ENCODE peak calls at places on chromosomes 11 and 22, in four cellular contexts. P, G, X and W are unnamed samples.

GRCh38 chr11:1762537-1763302 is 1.0 kb downstream of the CTSD start:
- DNase-seq in P (no peak), G (peak), X (no peak), W (no peak)

GRCh38 chr11:73999581-74000306 is 9.1 kb downstream of the UCP3 start:
- DNase-seq in P (no peak), G (no peak), X (no peak), W (no peak)

GRCh38 chr11:106086850-106087249 is 9.4 kb downstream of the AASDHPPT start:
- DNase-seq in P (no peak), G (no peak), X (no peak), W (no peak)

GRCh38 chr11:94175545-94175944 is 46.9 kb downstream of the PANX1 start:
- DNase-seq in P (no peak), G (peak), X (no peak), W (peak)

GRCh38 chr11:16346975-16347374 is 9.4 kb downstream of the SOX6 start:
- DNase-seq in P (no peak), G (peak), X (no peak), W (no peak)

GRCh38 chr11:2212411-2213251 is 41.0 kb upstream of the TH start:
- DNase-seq in P (no peak), G (no peak), X (peak), W (no peak)

GRCh38 chr22:38232196-38232595 is 30.4 kb downstream of the MAFF start:
- DNase-seq in P (no peak), G (no peak), X (no peak), W (no peak)

GRCh38 chr11:128172046-128172878 is 415.1 kb downstream of the ETS1 start:
- DNase-seq in P (peak), G (peak), X (peak), W (peak)

GRCh38 chr11:69249641-69250502 is 44.1 kb upstream of the MYEOV start:
- DNase-seq in P (no peak), G (peak), X (no peak), W (peak)

GRCh38 chr11:71202966-71203365 is 49.4 kb downstream of the SHANK2 start:
- DNase-seq in P (no peak), G (no peak), X (no peak), W (no peak)

GRCh38 chr11:96755752-96756151 is 365.9 kb downstream of the JRKL start:
- DNase-seq in P (no peak), G (no peak), X (no peak), W (no peak)

GRCh38 chr22:40121463-40121862 is 56.3 kb upstream of the TNRC6B start:
- DNase-seq in P (no peak), G (no peak), X (no peak), W (no peak)

GRCh38 chr11:58286249-58286648 is 18.2 kb upstream of the OR10W1 start:
- DNase-seq in P (peak), G (peak), X (no peak), W (no peak)

DNA sequence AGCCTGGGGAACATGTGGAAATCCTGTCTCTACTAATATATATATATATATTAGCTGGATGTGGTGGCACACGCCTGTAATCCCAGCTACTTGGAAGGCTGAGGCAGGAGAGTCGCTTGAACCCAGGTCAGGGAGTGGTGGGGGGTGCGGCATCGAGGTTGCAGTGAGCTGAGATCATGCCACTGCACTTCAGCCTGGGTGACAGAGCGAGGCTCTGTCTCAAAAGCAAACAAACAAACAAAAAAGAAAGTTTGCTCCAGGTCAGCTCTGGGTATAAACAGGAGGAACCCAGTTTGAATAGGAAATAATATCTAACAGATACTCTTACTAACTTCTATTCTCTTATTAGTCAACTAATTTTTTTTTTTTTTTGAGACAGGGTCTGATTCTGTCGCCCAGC is 34.3 kb upstream of the CECR2 start:
- DNase-seq in P (no peak), G (no peak), X (no peak), W (no peak)
- H3K4me3 ChIP-seq in P (no peak), G (no peak), X (no peak), W (no peak)

GRCh38 chr11:116615211-116615865 is 157.4 kb downstream of the BUD13 start:
- DNase-seq in P (no peak), G (no peak), X (no peak), W (no peak)
- TF ChIP-seq CTCF in P (no peak), G (no peak), X (no peak), W (no peak)

GRCh38 chr22:49880281-49880680 is 26.6 kb downstream of the ZBED4 start:
- DNase-seq in P (no peak), G (no peak), X (no peak), W (no peak)

GRCh38 chr22:49879871-49880270 is 26.2 kb downstream of the ZBED4 start:
- DNase-seq in P (no peak), G (no peak), X (no peak), W (no peak)

GRCh38 chr22:49878206-49878605 is 24.6 kb downstream of the ZBED4 start:
- DNase-seq in P (no peak), G (no peak), X (no peak), W (no peak)

GRCh38 chr22:49881856-49882255 is 28.2 kb downstream of the ZBED4 start:
- DNase-seq in P (no peak), G (no peak), X (no peak), W (no peak)

GRCh38 chr22:49877642-49878041 is 24.0 kb downstream of the ZBED4 start:
- DNase-seq in P (no peak), G (no peak), X (no peak), W (no peak)
- H3K4me3 ChIP-seq in P (no peak), G (no peak), X (no peak), W (no peak)

GRCh38 chr11:47667555-47667954 is 25.2 kb upstream of the MTCH2 start:
- DNase-seq in P (no peak), G (peak), X (no peak), W (no peak)
- TF ChIP-seq CTCF in P (no peak), G (no peak), X (no peak), W (no peak)

GRCh38 chr11:67441082-67441683 is 2.1 kb downstream of the CORO1B start:
- DNase-seq in P (no peak), G (no peak), X (no peak), W (no peak)

GRCh38 chr11:67441731-67442401 is 1.4 kb downstream of the CORO1B start:
- DNase-seq in P (no peak), G (no peak), X (no peak), W (no peak)

GRCh38 chr11:67438121-67438902 is 830 bp upstream of the PTPRCAP start:
- DNase-seq in P (no peak), G (no peak), X (no peak), W (no peak)

GRCh38 chr11:67440229-67441081 is 2.8 kb downstream of the CORO1B start:
- DNase-seq in P (no peak), G (no peak), X (no peak), W (no peak)

GRCh38 chr11:67439321-67440228 is 2.1 kb upstream of the PTPRCAP start:
- DNase-seq in P (no peak), G (peak), X (no peak), W (no peak)
- H3K4me3 ChIP-seq in P (no peak), G (no peak), X (no peak), W (no peak)

DNA sequence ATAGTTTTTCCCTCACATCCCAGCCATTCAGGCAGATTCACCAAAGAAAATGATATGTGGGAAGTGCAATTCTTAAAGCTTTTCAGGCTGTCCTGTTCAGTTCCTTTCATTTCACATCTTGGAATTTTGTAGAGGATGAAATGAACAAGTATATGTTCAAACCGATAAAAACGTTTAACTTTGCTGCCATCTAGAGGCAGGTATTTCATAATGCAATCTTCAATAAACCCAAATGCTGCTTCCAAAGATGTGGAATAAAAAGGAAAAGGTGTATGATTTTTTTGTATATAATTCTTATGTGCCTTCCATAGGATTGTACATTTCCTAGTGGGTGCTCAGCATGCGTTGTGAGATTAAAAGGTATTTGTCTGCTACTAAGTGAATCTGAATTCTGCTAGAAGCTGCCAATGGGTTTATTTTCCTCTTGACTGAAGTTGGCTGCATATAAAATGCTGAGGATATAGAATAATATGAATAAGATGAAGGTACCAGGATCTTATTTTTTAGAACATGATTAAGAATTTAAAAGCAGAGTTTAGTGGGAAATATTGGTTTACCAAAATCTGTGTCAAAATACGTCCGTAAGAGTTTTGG is 199.3 kb downstream of the PGR start:
- DNase-seq in P (no peak), G (peak), X (peak), W (peak)
- TF ChIP-seq CTCF in P (peak), G (peak), X (peak), W (peak)

DNA sequence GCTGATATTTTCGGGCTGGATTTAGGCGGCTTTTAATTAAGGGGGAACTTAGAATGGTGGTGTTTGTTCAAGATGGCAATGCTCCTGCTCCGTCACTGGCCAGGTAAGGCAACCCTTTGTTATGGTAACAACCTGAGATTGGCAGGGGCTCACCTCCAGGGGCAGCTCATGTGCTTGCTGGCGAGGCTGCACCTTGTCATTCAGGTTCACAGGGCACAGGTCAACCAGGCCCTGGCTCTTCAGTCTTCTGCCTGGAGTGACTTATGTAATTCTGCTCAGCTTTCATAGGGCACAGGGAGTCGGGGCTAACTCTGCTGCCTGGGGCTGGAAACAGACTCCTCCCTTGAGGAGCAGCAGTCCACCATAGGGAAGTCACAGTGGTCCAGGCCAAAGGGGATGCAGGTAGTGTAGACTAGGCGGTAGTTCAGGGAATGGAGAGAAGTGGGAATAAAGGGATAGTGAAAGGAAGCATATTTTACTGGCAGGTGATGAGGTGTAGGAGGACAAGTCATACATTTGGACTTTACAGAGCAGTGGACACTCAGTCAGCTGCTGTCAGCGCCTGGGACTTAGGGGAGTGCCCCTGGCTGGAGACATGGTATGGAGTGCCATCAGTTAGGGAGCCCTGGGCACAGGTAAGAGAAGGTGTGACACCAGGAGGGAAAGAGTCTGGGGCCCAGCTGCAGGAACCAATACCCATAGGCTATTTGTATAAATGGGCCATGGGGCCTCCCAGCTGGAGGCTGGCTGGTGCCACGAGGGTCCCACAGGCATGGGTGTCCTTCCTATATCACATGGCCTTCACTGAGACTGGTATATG is 1.3 kb upstream of the MIF start:
- DNase-seq in P (no peak), G (no peak), X (no peak), W (no peak)
- H3K4me3 ChIP-seq in P (no peak), G (no peak), X (no peak), W (no peak)

GRCh38 chr11:68020575-68020974 is 9.9 kb upstream of the NDUFS8 start:
- DNase-seq in P (no peak), G (no peak), X (no peak), W (no peak)
- TF ChIP-seq CTCF in P (peak), G (peak), X (peak), W (peak)

GRCh38 chr11:61830318-61831105 is 2.4 kb downstream of the FADS2 start:
- DNase-seq in P (no peak), G (no peak), X (no peak), W (no peak)
- H3K4me3 ChIP-seq in P (peak), G (no peak), X (no peak), W (peak)